ENCODE peak calls at places on chromosomes 1 and 21, in six cellular contexts. M is breast epithelium; I is activated CD4-positive, CD25-positive, alpha-beta regulatory T cell; A is NCI-H69; O is fibroblast of the aortic adventitia; E is cardiac fibroblast. T is an unnamed sample.

GRCh38 chr1:111750856-111751255 is 4.8 kb upstream of the DDX20 start:
- DNase-seq in M (no peak), I (no peak), A (no peak), O (no peak), E (no peak), T (no peak)

GRCh38 chr1:202479630-202480029 is 131.1 kb downstream of the PPP1R12B start:
- DNase-seq in M (no peak), I (no peak), A (no peak), O (no peak), E (no peak), T (no peak)

GRCh38 chr1:214213136-214213535 is 67.8 kb upstream of the SMYD2 start:
- DNase-seq in M (no peak), I (no peak), A (no peak), O (peak; percentile 11), E (no peak), T (no peak)

GRCh38 chr1:179205284-179205683 is 24.2 kb downstream of the ABL2 start:
- DNase-seq in M (no peak), I (no peak), A (no peak), O (no peak), E (no peak), T (no peak)

GRCh38 chr1:160406131-160406968 is 6.0 kb downstream of the VANGL2 start:
- DNase-seq in M (no peak), I (no peak), A (no peak), O (no peak), E (no peak), T (no peak)

GRCh38 chr21:42010507-42011493 is 640 bp upstream of the ZBTB21 start:
- DNase-seq in M (peak; percentile 17), I (no peak), A (peak; percentile 92), O (no peak), E (peak; percentile 13), T (no peak)

GRCh38 chr1:27026621-27027574 is 14.2 kb upstream of the TENT5B start:
- DNase-seq in M (peak; percentile 95), I (no peak), A (peak; percentile 87), O (peak; percentile 82), E (peak; percentile 90), T (no peak)

GRCh38 chr21:41361786-41362604 is at the start of gene MX2:
- DNase-seq in M (peak; percentile 57), I (peak; percentile 76), A (no peak), O (peak; percentile 79), E (peak; percentile 82), T (no peak)

GRCh38 chr21:17250651-17251294 is 262.1 kb upstream of the CXADR start:
- DNase-seq in M (no peak), I (no peak), A (peak; percentile 94), O (no peak), E (no peak), T (no peak)

GRCh38 chr1:234997201-234998173 is 131.2 kb downstream of the TOMM20 start:
- DNase-seq in M (peak; percentile 100), I (no peak), A (peak; percentile 97), O (peak; percentile 99), E (peak; percentile 100), T (no peak)

GRCh38 chr1:24673336-24673735 is 30.2 kb downstream of the SRRM1 start:
- DNase-seq in M (no peak), I (no peak), A (no peak), O (no peak), E (no peak), T (no peak)

GRCh38 chr1:186330758-186331157 is 44.3 kb downstream of the TPR start:
- DNase-seq in M (no peak), I (no peak), A (peak; percentile 16), O (no peak), E (no peak), T (no peak)

GRCh38 chr1:173297798-173298391 is 90.8 kb upstream of the TNFSF4 start:
- DNase-seq in M (no peak), I (no peak), A (no peak), O (no peak), E (no peak), T (no peak)

GRCh38 chr1:202586018-202586821 is 124.0 kb downstream of the SYT2 start:
- DNase-seq in M (peak; percentile 55), I (no peak), A (peak; percentile 75), O (peak; percentile 67), E (peak; percentile 67), T (no peak)

T was measured in type B pancreatic cell.